ENCODE peak calls at places on chromosomes 12 and 14, in seven cellular contexts. V is stimulated activated CD8-positive, alpha-beta memory T cell treated with anti-CD3 and anti-CD28 coated beads, Interleukin-4, amount 100 ng/mL, for 24 hours; X is effector memory CD8-positive, alpha-beta T cell; H is T-helper 9 cell; O is AG04450; S is epithelial cell of esophagus; G is cardiac muscle cell. Y is an unnamed sample.

GRCh38 chr12:53472183-53472582 is 20.3 kb downstream of the PCBP2 start:
- DNase-seq in V (no peak), X (no peak), H (no peak), O (no peak), S (no peak), G (no peak), Y (no peak)

GRCh38 chr14:99065551-99065950 is 206.4 kb downstream of the BCL11B start:
- DNase-seq in V (no peak), X (no peak), H (no peak), O (no peak), S (no peak), G (no peak), Y (no peak)

GRCh38 chr14:72454388-72454787 is 439.5 kb downstream of the DPF3 start:
- DNase-seq in V (no peak), X (no peak), H (no peak), O (no peak), S (no peak), G (no peak), Y (no peak)

GRCh38 chr12:111590552-111590951 is 8.6 kb downstream of the ATXN2 start:
- DNase-seq in V (no peak), X (no peak), H (no peak), O (no peak), S (no peak), G (no peak), Y (no peak)

GRCh38 chr14:102141797-102142196 is 2.1 kb downstream of the WDR20 start:
- DNase-seq in V (no peak), X (no peak), H (no peak), O (no peak), S (no peak), G (no peak), Y (no peak)

GRCh38 chr14:23517650-23518329 is 33.8 kb downstream of the ZFHX2 start:
- DNase-seq in V (no peak), X (no peak), H (no peak), O (no peak), S (no peak), G (no peak), Y (no peak)

GRCh38 chr12:124687695-124688301 is 120.4 kb upstream of the NCOR2 start:
- DNase-seq in V (no peak), X (no peak), H (no peak), O (no peak), S (no peak), G (no peak), Y (peak; percentile 53)

GRCh38 chr12:85016423-85016822 is 19.7 kb downstream of the TSPAN19 start:
- DNase-seq in V (no peak), X (no peak), H (no peak), O (peak; percentile 61), S (peak; percentile 96), G (no peak), Y (no peak)